ENCODE peak calls at places on chromosomes 13 and 19, in four cellular contexts. V is lung microvascular endothelial cell; E is stimulated activated CD8-positive, alpha-beta memory T cell treated with anti-CD3 and anti-CD28 coated beads, Interleukin-7, amount 100 ng/mL, for 24 hours; G is endothelial cell. Q is an unnamed sample.

GRCh38 chr13:101178394-101178793 is 237.9 kb downstream of the NALCN start:
- DNase-seq in G (no peak), V (no peak), E (no peak), Q (no peak)

GRCh38 chr19:7806234-7806633 is 23.8 kb upstream of the EVI5L start:
- DNase-seq in G (no peak), E (no peak), V (no peak), Q (no peak)

GRCh38 chr19:23771761-23772667 is 13.3 kb upstream of the ZNF681 start:
- DNase-seq in E (no peak), G (no peak), V (no peak), Q (no peak)

GRCh38 chr13:97539651-97540230 is 105.8 kb downstream of the RAP2A start:
- DNase-seq in G (no peak), V (no peak), E (no peak), Q (no peak)

GRCh38 chr13:94006271-94006670 is 473.2 kb downstream of the DCT start:
- DNase-seq in G (no peak), E (no peak), V (no peak), Q (no peak)

GRCh38 chr13:41137241-41137640 is 4.6 kb upstream of the KBTBD6 start:
- DNase-seq in V (peak; percentile 2), E (no peak), G (no peak), Q (no peak)

GRCh38 chr19:38036707-38037106 is 129.7 kb downstream of the SIPA1L3 start:
- DNase-seq in G (no peak), E (no peak), V (no peak), Q (no peak)

GRCh38 chr13:109938255-109938936 is 152.0 kb upstream of the IRS2 start:
- DNase-seq in E (no peak), G (no peak), V (no peak), Q (no peak)

GRCh38 chr19:18109731-18110671 is 12.4 kb downstream of the MAST3 start:
- DNase-seq in V (no peak), E (no peak), G (no peak), Q (no peak)

GRCh38 chr13:112696001-112696868 is 6.4 kb downstream of the ATP11A start:
- DNase-seq in V (no peak), E (no peak), G (no peak), Q (no peak)

GRCh38 chr13:27172495-27172842 is 858 bp upstream of the USP12 start:
- DNase-seq in G (no peak), E (no peak), V (peak; percentile 66), Q (no peak)

GRCh38 chr13:41842029-41842428 is 118.9 kb downstream of the VWA8 start:
- DNase-seq in E (no peak), G (no peak), V (peak; percentile 44), Q (no peak)

GRCh38 chr19:46963093-46963734 is 56.4 kb upstream of the NPAS1 start:
- DNase-seq in E (no peak), V (peak; percentile 93), G (no peak), Q (no peak)